ENCODE peak calls at places on chromosome 16, in four cellular contexts. L is HT1080, G is RWPE2, D is GM23338. Q is an unnamed sample.
A peak's percentile ranks its signal among the peaks of the same experiment; 100 is the strongest.

GRCh38 chr16:46607529-46607928 is 13.7 kb downstream of the SHCBP1 start:
- DNase-seq in L (peak; percentile 27), G (no peak), D (peak; percentile 26), Q (no peak)

GRCh38 chr16:57732011-57732410 is 3.6 kb upstream of the KATNB1 start:
- DNase-seq in L (no peak), G (no peak), D (no peak), Q (no peak)

GRCh38 chr16:60074378-60074777 is 1340.3 kb upstream of the GOT2 start:
- DNase-seq in L (no peak), G (no peak), D (no peak), Q (no peak)

GRCh38 chr16:71367243-71367976 is 8.9 kb downstream of the CALB2 start:
- DNase-seq in L (peak; percentile 56), G (no peak), D (peak; percentile 94), Q (no peak)

GRCh38 chr16:83233153-83233552 is 574.6 kb upstream of the HSBP1 start:
- DNase-seq in L (no peak), G (no peak), D (no peak), Q (no peak)

GRCh38 chr16:56916571-56917403 is 15.2 kb upstream of the HERPUD1 start:
- DNase-seq in L (no peak), G (no peak), D (no peak), Q (no peak)

GRCh38 chr16:29237971-29238370 is 168.5 kb downstream of the NPIPB11 start:
- DNase-seq in L (no peak), G (no peak), D (no peak), Q (no peak)

GRCh38 chr16:73067671-73068545 is 20.0 kb upstream of the ZFHX3 start:
- DNase-seq in L (no peak), G (no peak), D (no peak), Q (no peak)

GRCh38 chr16:29009050-29009837 is 24.4 kb downstream of the LAT start:
- DNase-seq in L (no peak), G (no peak), D (no peak), Q (no peak)

GRCh38 chr16:50152386-50152806 is 710 bp upstream of the TENT4B start:
- DNase-seq in L (no peak), G (no peak), D (no peak), Q (peak; percentile 27)

GRCh38 chr16:64238576-64238975 is 883.3 kb downstream of the CDH11 start:
- DNase-seq in L (peak; percentile 24), G (no peak), D (no peak), Q (no peak)

GRCh38 chr16:87822002-87822390 is 47.3 kb downstream of the SLC7A5 start:
- DNase-seq in L (no peak), G (no peak), D (no peak), Q (no peak)

GRCh38 chr16:9260665-9261064 is 169.2 kb downstream of the HAPSTR1 start:
- DNase-seq in L (no peak), G (no peak), D (no peak), Q (peak; percentile 21)

GRCh38 chr16:85575910-85576309 is 37.2 kb upstream of the GSE1 start:
- DNase-seq in L (no peak), G (no peak), D (no peak), Q (no peak)